ENCODE peak calls at places on chromosomes 16 and 17, in six cellular contexts. One of them, this sample, is unnamed.

GRCh38 chr17:75814900-75815373 is 29.3 kb downstream of the UNC13D start:
- DNase-seq in PC-3: peak; percentile 90
- DNase-seq in GM23338: no peak
- DNase-seq in GM23248: peak; percentile 81
- DNase-seq in OCI-LY7: no peak
- DNase-seq in hepatocyte: peak; percentile 20
- DNase-seq in this sample: no peak

GRCh38 chr17:19461681-19462080 is 50.6 kb downstream of the RNF112 start:
- DNase-seq in GM23338: no peak
- DNase-seq in OCI-LY7: no peak
- DNase-seq in PC-3: no peak
- DNase-seq in hepatocyte: no peak
- DNase-seq in GM23248: no peak
- DNase-seq in this sample: no peak

GRCh38 chr17:55561973-55562495 is 50.8 kb upstream of the SMIM36 start:
- DNase-seq in GM23248: no peak
- DNase-seq in PC-3: no peak
- DNase-seq in hepatocyte: no peak
- DNase-seq in OCI-LY7: no peak
- DNase-seq in GM23338: no peak
- DNase-seq in this sample: no peak

GRCh38 chr16:90057738-90058173 is 19.4 kb downstream of the PRDM7 start:
- DNase-seq in PC-3: peak; percentile 26
- DNase-seq in GM23248: peak; percentile 84
- DNase-seq in hepatocyte: peak; percentile 55
- DNase-seq in GM23338: no peak
- DNase-seq in OCI-LY7: no peak
- DNase-seq in this sample: no peak

GRCh38 chr16:86710602-86710950 is 132.2 kb downstream of the FOXL1 start:
- DNase-seq in GM23338: no peak
- DNase-seq in PC-3: no peak
- DNase-seq in GM23248: no peak
- DNase-seq in hepatocyte: no peak
- DNase-seq in OCI-LY7: no peak
- DNase-seq in this sample: no peak

GRCh38 chr17:77450742-77451270 is 310.0 kb downstream of the SEC14L1 start:
- DNase-seq in PC-3: no peak
- DNase-seq in GM23338: no peak
- DNase-seq in hepatocyte: no peak
- DNase-seq in GM23248: no peak
- DNase-seq in OCI-LY7: no peak
- DNase-seq in this sample: peak; percentile 49

GRCh38 chr16:53502331-53503269 is at the start of gene AKTIP:
- DNase-seq in OCI-LY7: peak; percentile 27
- DNase-seq in PC-3: peak; percentile 54
- DNase-seq in GM23338: peak; percentile 74
- DNase-seq in GM23248: peak; percentile 67
- DNase-seq in hepatocyte: peak; percentile 80
- DNase-seq in this sample: peak; percentile 56

GRCh38 chr16:48099455-48099854 is 56.3 kb downstream of the ABCC12 start:
- DNase-seq in GM23248: peak; percentile 33
- DNase-seq in GM23338: peak; percentile 61
- DNase-seq in OCI-LY7: no peak
- DNase-seq in hepatocyte: no peak
- DNase-seq in PC-3: peak; percentile 20
- DNase-seq in this sample: no peak

GRCh38 chr16:29982560-29983419 is 9.1 kb downstream of the TAOK2 start:
- DNase-seq in hepatocyte: no peak
- DNase-seq in GM23248: no peak
- DNase-seq in GM23338: no peak
- DNase-seq in OCI-LY7: no peak
- DNase-seq in PC-3: no peak
- DNase-seq in this sample: no peak

GRCh38 chr17:27805520-27806146 is 5.3 kb upstream of the NOS2 start:
- DNase-seq in hepatocyte: peak; percentile 90
- DNase-seq in PC-3: peak; percentile 83
- DNase-seq in OCI-LY7: peak; percentile 81
- DNase-seq in GM23248: peak; percentile 83
- DNase-seq in GM23338: peak; percentile 94
- DNase-seq in this sample: peak; percentile 92

GRCh38 chr16:67804853-67805542 is 1.4 kb downstream of the RANBP10 start:
- DNase-seq in OCI-LY7: no peak
- DNase-seq in PC-3: peak; percentile 11
- DNase-seq in hepatocyte: peak; percentile 68
- DNase-seq in GM23338: no peak
- DNase-seq in GM23248: no peak
- DNase-seq in this sample: no peak

GRCh38 chr16:87057291-87057881 is 259.8 kb downstream of the C16orf95 start:
- DNase-seq in hepatocyte: no peak
- DNase-seq in OCI-LY7: no peak
- DNase-seq in GM23338: peak; percentile 71
- DNase-seq in GM23248: peak; percentile 19
- DNase-seq in PC-3: no peak
- DNase-seq in this sample: no peak

GRCh38 chr17:68200689-68201424 is 47.0 kb upstream of the AMZ2 start:
- DNase-seq in GM23248: peak; percentile 73
- DNase-seq in GM23338: peak; percentile 87
- DNase-seq in PC-3: peak; percentile 83
- DNase-seq in OCI-LY7: peak; percentile 87
- DNase-seq in hepatocyte: peak; percentile 86
- DNase-seq in this sample: peak; percentile 92

GRCh38 chr16:12484426-12484825 is 319.3 kb downstream of the CPPED1 start:
- DNase-seq in GM23338: no peak
- DNase-seq in hepatocyte: no peak
- DNase-seq in GM23248: no peak
- DNase-seq in PC-3: no peak
- DNase-seq in OCI-LY7: no peak
- DNase-seq in this sample: no peak

GRCh38 chr16:28591355-28591754 is 5.5 kb downstream of the SULT1A2 start:
- DNase-seq in hepatocyte: no peak
- DNase-seq in OCI-LY7: no peak
- DNase-seq in PC-3: no peak
- DNase-seq in GM23338: no peak
- DNase-seq in GM23248: no peak
- DNase-seq in this sample: no peak

GRCh38 chr17:3754458-3755334 is 31.0 kb downstream of the HASPIN start:
- DNase-seq in PC-3: peak; percentile 93
- DNase-seq in OCI-LY7: no peak
- DNase-seq in GM23248: peak; percentile 58
- DNase-seq in hepatocyte: peak; percentile 96
- DNase-seq in GM23338: peak; percentile 100
- DNase-seq in this sample: no peak

GRCh38 chr17:70098030-70098429 is 23.0 kb downstream of the KCNJ16 start:
- DNase-seq in hepatocyte: no peak
- DNase-seq in GM23248: no peak
- DNase-seq in OCI-LY7: no peak
- DNase-seq in GM23338: no peak
- DNase-seq in PC-3: no peak
- DNase-seq in this sample: no peak

GRCh38 chr17:76989519-76989918 is 121.3 kb downstream of the MGAT5B start:
- DNase-seq in PC-3: no peak
- DNase-seq in GM23338: no peak
- DNase-seq in hepatocyte: no peak
- DNase-seq in GM23248: no peak
- DNase-seq in OCI-LY7: no peak
- DNase-seq in this sample: no peak

GRCh38 chr17:70629902-70630301 is 460.6 kb downstream of the KCNJ2 start:
- DNase-seq in OCI-LY7: peak; percentile 7
- DNase-seq in GM23248: peak; percentile 38
- DNase-seq in PC-3: peak; percentile 56
- DNase-seq in GM23338: no peak
- DNase-seq in hepatocyte: no peak
- DNase-seq in this sample: peak; percentile 51

GRCh38 chr17:74104921-74105320 is 98.6 kb upstream of the RPL38 start:
- DNase-seq in hepatocyte: no peak
- DNase-seq in OCI-LY7: no peak
- DNase-seq in PC-3: no peak
- DNase-seq in GM23248: no peak
- DNase-seq in GM23338: no peak
- DNase-seq in this sample: no peak
- H3K9me2 ChIP-seq in hepatocyte: no peaks in the 10 kb centered on the region
- H3K9me2 ChIP-seq in OCI-LY7: no peaks in the 10 kb centered on the region
- H3K9me2 ChIP-seq in PC-3: no peaks in the 10 kb centered on the region
- H3K9me2 ChIP-seq in GM23248: no peaks in the 10 kb centered on the region
- H3K9me2 ChIP-seq in GM23338: no peaks in the 10 kb centered on the region
- H3K9me2 ChIP-seq in this sample: no peaks in the 10 kb centered on the region

GRCh38 chr16:85508388-85508787 is 104.7 kb upstream of the GSE1 start:
- DNase-seq in GM23248: no peak
- DNase-seq in GM23338: no peak
- DNase-seq in hepatocyte: no peak
- DNase-seq in PC-3: no peak
- DNase-seq in OCI-LY7: no peak
- DNase-seq in this sample: no peak
- H3K9me2 ChIP-seq in GM23248: no peaks in the 10 kb centered on the region
- H3K9me2 ChIP-seq in GM23338: no peaks in the 10 kb centered on the region
- H3K9me2 ChIP-seq in hepatocyte: no peaks in the 10 kb centered on the region
- H3K9me2 ChIP-seq in PC-3: no peaks in the 10 kb centered on the region
- H3K9me2 ChIP-seq in OCI-LY7: no peaks in the 10 kb centered on the region
- H3K9me2 ChIP-seq in this sample: no peaks in the 10 kb centered on the region

DNA sequence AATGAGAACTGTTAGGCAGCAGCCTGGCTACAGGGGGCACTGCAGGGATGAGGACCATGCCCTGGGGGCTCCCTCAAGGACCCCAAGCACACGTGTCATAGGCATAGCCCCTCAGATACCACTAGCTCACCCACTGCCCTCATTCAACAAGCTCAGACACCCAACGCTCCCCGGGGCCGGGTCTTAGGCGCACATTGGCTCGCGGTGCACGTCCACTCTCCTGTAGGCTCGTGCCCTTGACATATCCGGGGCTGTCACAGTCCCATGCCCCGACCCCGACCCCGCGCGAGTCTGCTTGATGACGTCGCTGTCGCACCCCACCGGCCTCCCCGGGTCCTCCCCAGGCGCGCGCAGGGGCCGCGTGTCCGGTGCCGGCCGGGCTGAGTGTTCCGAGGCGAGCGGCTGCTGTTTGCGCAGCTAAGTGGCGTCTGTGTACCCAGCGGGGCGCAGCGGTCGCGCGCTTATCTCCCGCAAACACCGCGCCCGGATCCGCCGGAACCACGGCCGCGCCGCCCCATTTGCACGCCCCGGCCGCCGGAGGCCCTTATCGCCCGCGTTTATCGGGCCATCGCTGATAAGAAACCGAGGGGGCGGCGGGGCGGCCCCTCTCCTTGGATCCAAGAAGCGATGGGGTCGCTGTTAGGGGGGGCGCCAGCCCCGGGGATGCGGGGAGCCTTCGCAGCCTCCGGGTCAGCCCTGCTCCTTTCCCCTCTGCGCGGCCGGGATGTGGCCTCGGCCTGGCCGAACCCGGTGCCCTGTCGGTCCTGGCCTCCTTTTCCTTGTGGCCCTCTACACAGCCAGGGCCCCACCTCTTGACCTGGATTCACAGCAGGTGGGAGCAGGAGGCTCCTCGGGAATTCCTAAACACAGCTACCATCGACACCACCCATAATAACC is 20.7 kb upstream of the NAGS start:
- DNase-seq in hepatocyte: peak; percentile 68
- DNase-seq in OCI-LY7: no peak
- DNase-seq in PC-3: no peak
- DNase-seq in GM23338: peak; percentile 80
- DNase-seq in GM23248: peak; percentile 42
- DNase-seq in this sample: no peak
- H3K9me2 ChIP-seq in hepatocyte: no peaks in the 10 kb centered on the region
- H3K9me2 ChIP-seq in OCI-LY7: no peaks in the 10 kb centered on the region
- H3K9me2 ChIP-seq in PC-3: no peaks in the 10 kb centered on the region
- H3K9me2 ChIP-seq in GM23338: no peaks in the 10 kb centered on the region
- H3K9me2 ChIP-seq in GM23248: no peaks in the 10 kb centered on the region
- H3K9me2 ChIP-seq in this sample: no peaks in the 10 kb centered on the region

GRCh38 chr16:83998091-83998490 is 30.0 kb downstream of the NECAB2 start:
- DNase-seq in OCI-LY7: no peak
- DNase-seq in GM23248: no peak
- DNase-seq in hepatocyte: no peak
- DNase-seq in GM23338: no peak
- DNase-seq in PC-3: no peak
- DNase-seq in this sample: no peak

GRCh38 chr16:84004442-84004841 is 36.4 kb downstream of the NECAB2 start:
- DNase-seq in GM23248: no peak
- DNase-seq in PC-3: no peak
- DNase-seq in GM23338: no peak
- DNase-seq in hepatocyte: no peak
- DNase-seq in OCI-LY7: no peak
- DNase-seq in this sample: no peak

GRCh38 chr16:84003001-84003400 is 35.0 kb downstream of the NECAB2 start:
- DNase-seq in hepatocyte: no peak
- DNase-seq in GM23248: no peak
- DNase-seq in GM23338: no peak
- DNase-seq in OCI-LY7: no peak
- DNase-seq in PC-3: no peak
- DNase-seq in this sample: no peak

GRCh38 chr16:84005391-84005790 is 37.2 kb downstream of the SLC38A8 start:
- DNase-seq in GM23338: no peak
- DNase-seq in hepatocyte: no peak
- DNase-seq in GM23248: no peak
- DNase-seq in PC-3: no peak
- DNase-seq in OCI-LY7: no peak
- DNase-seq in this sample: no peak

DNA sequence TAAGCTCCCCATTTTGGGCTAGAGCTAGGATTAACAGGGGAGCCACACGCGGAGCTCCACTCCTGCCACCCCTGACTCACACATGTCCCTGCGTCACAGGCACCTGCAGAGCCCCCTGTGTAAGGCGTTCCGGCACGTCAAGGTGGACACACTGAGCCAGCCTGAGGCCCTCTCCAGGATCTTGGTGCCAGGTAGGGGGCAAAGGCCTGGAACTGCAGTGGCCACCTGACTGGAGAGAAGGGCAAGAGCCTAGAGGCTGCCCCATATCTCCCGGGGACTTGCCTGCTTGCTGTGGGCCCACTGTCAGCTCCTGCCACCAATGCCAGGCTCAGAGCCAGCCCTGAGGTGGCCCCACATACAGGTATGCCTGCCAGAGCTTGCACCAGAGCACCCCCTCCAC is 33.7 kb downstream of the NECAB2 start:
- DNase-seq in GM23248: no peak
- DNase-seq in GM23338: no peak
- DNase-seq in PC-3: no peak
- DNase-seq in OCI-LY7: no peak
- DNase-seq in hepatocyte: no peak
- DNase-seq in this sample: no peak
- H3K9me2 ChIP-seq in GM23248: no peaks in the 10 kb centered on the region
- H3K9me2 ChIP-seq in GM23338: no peaks in the 10 kb centered on the region
- H3K9me2 ChIP-seq in PC-3: no peaks in the 10 kb centered on the region
- H3K9me2 ChIP-seq in OCI-LY7: no peaks in the 10 kb centered on the region
- H3K9me2 ChIP-seq in hepatocyte: no peaks in the 10 kb centered on the region
- H3K9me2 ChIP-seq in this sample: no peaks in the 10 kb centered on the region

DNA sequence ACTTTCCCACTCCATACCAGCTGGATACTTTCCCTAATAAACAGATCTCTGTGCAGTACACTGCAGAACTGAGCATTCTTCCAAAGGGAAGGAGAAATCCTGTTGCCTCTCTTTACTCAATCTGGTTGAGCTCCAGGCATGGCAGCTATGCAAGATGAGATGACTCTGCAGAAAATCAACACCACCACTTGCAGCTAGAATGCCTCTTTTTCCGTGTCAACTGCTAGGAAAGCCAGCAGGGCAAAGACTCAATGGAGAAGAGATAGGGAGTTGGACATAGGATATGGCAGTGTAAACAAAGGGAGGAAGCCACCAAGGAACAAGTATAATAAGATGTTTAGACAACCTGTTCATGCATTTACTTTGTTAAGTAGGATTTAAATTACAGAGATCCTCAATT is 40.4 kb upstream of the CORO6 start:
- DNase-seq in hepatocyte: peak; percentile 33
- DNase-seq in GM23338: peak; percentile 35
- DNase-seq in PC-3: no peak
- DNase-seq in GM23248: peak; percentile 59
- DNase-seq in OCI-LY7: no peak
- DNase-seq in this sample: no peak
- H3K9me2 ChIP-seq in hepatocyte: no peaks in the 10 kb centered on the region
- H3K9me2 ChIP-seq in GM23338: no peaks in the 10 kb centered on the region
- H3K9me2 ChIP-seq in PC-3: no peaks in the 10 kb centered on the region
- H3K9me2 ChIP-seq in GM23248: no peaks in the 10 kb centered on the region
- H3K9me2 ChIP-seq in OCI-LY7: no peaks in the 10 kb centered on the region
- H3K9me2 ChIP-seq in this sample: no peaks in the 10 kb centered on the region

This sample was measured in Karpas-422.